ENCODE peak calls at places on chromosomes 13 and 19, in seven cellular contexts. G is stimulated activated CD4-positive, alpha-beta T cell treated with anti-CD3 and anti-CD28 coated beads, Interleukin-2, amount 100 ng/mL, for 48 hours; Y is HT1080; J is NCI-H1092 treated with DMSO at 0.1 percent for 48 hours; W is HT-29; Q is fibroblast of lung; U is NCI-H1048. M is an unnamed sample.

GRCh38 chr13:111177081-111177711 is 62.1 kb downstream of the ARHGEF7 start:
- DNase-seq in G (no peak), Y (peak), J (peak), W (no peak), Q (peak), U (no peak), M (no peak)

GRCh38 chr19:7534531-7534980 is 961 bp upstream of the PNPLA6 start:
- DNase-seq in G (peak), Y (peak), J (peak), W (peak), Q (peak), U (no peak), M (peak)

GRCh38 chr13:43058318-43058674 is 34.9 kb downstream of the DNAJC15 start:
- DNase-seq in G (no peak), Y (peak), J (no peak), W (no peak), Q (peak), U (no peak), M (no peak)

GRCh38 chr13:58134012-58134411 is 502.5 kb downstream of the PCDH17 start:
- DNase-seq in G (no peak), Y (no peak), J (no peak), W (no peak), Q (no peak), U (no peak), M (no peak)

GRCh38 chr19:40150170-40150569 is 41.1 kb upstream of the MAP3K10 start:
- DNase-seq in G (no peak), Y (no peak), J (no peak), W (no peak), Q (peak), U (no peak), M (no peak)

GRCh38 chr13:109602356-109602755 is 184.0 kb downstream of the IRS2 start:
- DNase-seq in G (no peak), Y (no peak), J (no peak), W (no peak), Q (no peak), U (no peak), M (no peak)

GRCh38 chr13:112062047-112062618 is 4.8 kb upstream of the SOX1 start:
- DNase-seq in G (no peak), Y (no peak), J (peak), W (no peak), Q (no peak), U (no peak), M (no peak)

GRCh38 chr13:112873851-112874750 is 94.9 kb upstream of the MCF2L start:
- DNase-seq in G (peak), Y (peak), J (peak), W (peak), Q (peak), U (peak), M (peak)

GRCh38 chr19:42151735-42152134 is 19.5 kb upstream of the POU2F2 start:
- DNase-seq in G (no peak), Y (no peak), J (peak), W (no peak), Q (no peak), U (no peak), M (peak)

GRCh38 chr13:70249332-70250064 is 141.2 kb upstream of the KLHL1 start:
- DNase-seq in G (no peak), Y (peak), J (no peak), W (peak), Q (peak), U (no peak), M (no peak)

GRCh38 chr13:75180805-75181455 is 301.0 kb downstream of the TBC1D4 start:
- DNase-seq in G (no peak), Y (no peak), J (no peak), W (no peak), Q (peak), U (no peak), M (no peak)

GRCh38 chr13:112891477-112892401 is 77.3 kb upstream of the MCF2L start:
- DNase-seq in G (no peak), Y (no peak), J (peak), W (peak), Q (no peak), U (no peak), M (no peak)

GRCh38 chr13:111486801-111487200 is 166.4 kb downstream of the TEX29 start:
- DNase-seq in G (no peak), Y (no peak), J (no peak), W (no peak), Q (no peak), U (no peak), M (no peak)

GRCh38 chr13:59746291-59746962 is 417.3 kb downstream of the DIAPH3 start:
- DNase-seq in G (no peak), Y (no peak), J (no peak), W (no peak), Q (peak), U (no peak), M (no peak)

GRCh38 chr13:33174491-33174890 is 111.1 kb downstream of the STARD13 start:
- DNase-seq in G (no peak), Y (no peak), J (peak), W (no peak), Q (no peak), U (no peak), M (peak)

GRCh38 chr19:46551175-46551574 is 50.0 kb upstream of the CALM3 start:
- DNase-seq in G (no peak), Y (no peak), J (no peak), W (no peak), Q (no peak), U (no peak), M (no peak)

GRCh38 chr13:98848736-98849135 is 96.3 kb upstream of the SLC15A1 start:
- DNase-seq in G (no peak), Y (no peak), J (no peak), W (no peak), Q (peak), U (no peak), M (no peak)

GRCh38 chr19:35901055-35901644 is 810 bp upstream of the NFKBID start:
- DNase-seq in G (no peak), Y (no peak), J (no peak), W (no peak), Q (no peak), U (no peak), M (no peak)

GRCh38 chr13:81577601-81578000 is 1236.7 kb upstream of the SPRY2 start:
- DNase-seq in G (no peak), Y (peak), J (no peak), W (peak), Q (no peak), U (no peak), M (no peak)

GRCh38 chr19:10364644-10365043 is 15.7 kb downstream of the TYK2 start:
- DNase-seq in G (no peak), Y (no peak), J (no peak), W (no peak), Q (no peak), U (no peak), M (no peak)

GRCh38 chr19:6210721-6211600 is 68.8 kb downstream of the MLLT1 start:
- DNase-seq in G (no peak), Y (no peak), J (no peak), W (no peak), Q (no peak), U (no peak), M (no peak)

GRCh38 chr13:29922281-29922821 is 71.9 kb upstream of the UBL3 start:
- DNase-seq in G (no peak), Y (peak), J (no peak), W (peak), Q (peak), U (no peak), M (no peak)

GRCh38 chr19:48636859-48637448 is at the start of gene DBP:
- DNase-seq in G (no peak), Y (peak), J (peak), W (peak), Q (no peak), U (no peak), M (peak)

GRCh38 chr13:44422755-44423643 is 49.4 kb downstream of the SERP2 start:
- DNase-seq in G (no peak), Y (no peak), J (no peak), W (no peak), Q (no peak), U (no peak), M (no peak)

GRCh38 chr13:106213028-106213427 is 322.4 kb downstream of the EFNB2 start:
- DNase-seq in G (no peak), Y (no peak), J (no peak), W (no peak), Q (no peak), U (no peak), M (no peak)

GRCh38 chr13:43564941-43565340 is 221.8 kb downstream of the ENOX1 start:
- DNase-seq in G (no peak), Y (no peak), J (no peak), W (no peak), Q (no peak), U (no peak), M (no peak)

GRCh38 chr13:34026308-34026707 is 208.4 kb downstream of the RFC3 start:
- DNase-seq in G (no peak), Y (no peak), J (no peak), W (no peak), Q (no peak), U (no peak), M (no peak)

M was measured in SK-N-SH.